ENCODE peak calls at places on chromosome X, in ten cellular contexts. One of them, this sample, is unnamed.

GRCh38 chrX:34849371-34849770 is 93.2 kb upstream of the FAM47B start:
- DNase-seq in HCT116: no peak
- DNase-seq in heart left ventricle: no peak
- DNase-seq in gastrocnemius medialis: no peak
- DNase-seq in naive thymus-derived CD4-positive, alpha-beta T cell: no peak
- DNase-seq in SK-N-SH: no peak
- DNase-seq in CD4-positive, alpha-beta T cell: no peak
- DNase-seq in CD8-positive, alpha-beta memory T cell: no peak
- DNase-seq in A549: no peak
- DNase-seq in H9: no peak
- DNase-seq in this sample: no peak

GRCh38 chrX:78375894-78376293 is 48.5 kb upstream of the CYSLTR1 start:
- DNase-seq in naive thymus-derived CD4-positive, alpha-beta T cell: no peak
- DNase-seq in H9: no peak
- DNase-seq in heart left ventricle: no peak
- DNase-seq in CD4-positive, alpha-beta T cell: no peak
- DNase-seq in HCT116: no peak
- DNase-seq in gastrocnemius medialis: no peak
- DNase-seq in CD8-positive, alpha-beta memory T cell: peak; percentile 2
- DNase-seq in A549: no peak
- DNase-seq in SK-N-SH: no peak
- DNase-seq in this sample: no peak

GRCh38 chrX:29555465-29556091 is 659.8 kb upstream of the MAGEB2 start:
- DNase-seq in CD8-positive, alpha-beta memory T cell: no peak
- DNase-seq in A549: no peak
- DNase-seq in H9: no peak
- DNase-seq in HCT116: no peak
- DNase-seq in heart left ventricle: no peak
- DNase-seq in gastrocnemius medialis: no peak
- DNase-seq in naive thymus-derived CD4-positive, alpha-beta T cell: no peak
- DNase-seq in CD4-positive, alpha-beta T cell: no peak
- DNase-seq in SK-N-SH: no peak
- DNase-seq in this sample: no peak

GRCh38 chrX:110407910-110408545 is 49.4 kb downstream of the RTL9 start:
- DNase-seq in heart left ventricle: no peak
- DNase-seq in CD8-positive, alpha-beta memory T cell: peak; percentile 38
- DNase-seq in SK-N-SH: peak; percentile 50
- DNase-seq in A549: peak; percentile 54
- DNase-seq in H9: peak; percentile 46
- DNase-seq in naive thymus-derived CD4-positive, alpha-beta T cell: peak; percentile 22
- DNase-seq in HCT116: peak; percentile 39
- DNase-seq in CD4-positive, alpha-beta T cell: no peak
- DNase-seq in gastrocnemius medialis: no peak
- DNase-seq in this sample: peak; percentile 36

GRCh38 chrX:19350831-19351447 is 7.2 kb downstream of the PDHA1 start:
- DNase-seq in CD4-positive, alpha-beta T cell: no peak
- DNase-seq in SK-N-SH: no peak
- DNase-seq in gastrocnemius medialis: no peak
- DNase-seq in A549: no peak
- DNase-seq in HCT116: no peak
- DNase-seq in H9: no peak
- DNase-seq in heart left ventricle: no peak
- DNase-seq in naive thymus-derived CD4-positive, alpha-beta T cell: no peak
- DNase-seq in CD8-positive, alpha-beta memory T cell: no peak
- DNase-seq in this sample: no peak

GRCh38 chrX:55907968-55908607 is 190.5 kb downstream of the RRAGB start:
- DNase-seq in HCT116: peak; percentile 38
- DNase-seq in naive thymus-derived CD4-positive, alpha-beta T cell: peak; percentile 14
- DNase-seq in CD4-positive, alpha-beta T cell: peak; percentile 38
- DNase-seq in A549: no peak
- DNase-seq in CD8-positive, alpha-beta memory T cell: peak; percentile 20
- DNase-seq in heart left ventricle: peak; percentile 49
- DNase-seq in H9: peak; percentile 83
- DNase-seq in SK-N-SH: no peak
- DNase-seq in gastrocnemius medialis: no peak
- DNase-seq in this sample: peak; percentile 5

GRCh38 chrX:107894038-107894437 is 68.4 kb downstream of the MID2 start:
- DNase-seq in heart left ventricle: no peak
- DNase-seq in CD4-positive, alpha-beta T cell: no peak
- DNase-seq in CD8-positive, alpha-beta memory T cell: peak; percentile 51
- DNase-seq in A549: peak; percentile 35
- DNase-seq in HCT116: peak; percentile 51
- DNase-seq in SK-N-SH: peak; percentile 41
- DNase-seq in gastrocnemius medialis: no peak
- DNase-seq in naive thymus-derived CD4-positive, alpha-beta T cell: peak; percentile 48
- DNase-seq in H9: no peak
- DNase-seq in this sample: no peak

GRCh38 chrX:102129473-102129872 is 4.0 kb downstream of the TCEAL2 start:
- DNase-seq in A549: peak; percentile 4
- DNase-seq in HCT116: no peak
- DNase-seq in CD8-positive, alpha-beta memory T cell: no peak
- DNase-seq in heart left ventricle: no peak
- DNase-seq in H9: no peak
- DNase-seq in CD4-positive, alpha-beta T cell: no peak
- DNase-seq in SK-N-SH: peak; percentile 41
- DNase-seq in gastrocnemius medialis: no peak
- DNase-seq in naive thymus-derived CD4-positive, alpha-beta T cell: no peak
- DNase-seq in this sample: no peak

GRCh38 chrX:41084044-41084359 is 1.2 kb upstream of the USP9X start:
- DNase-seq in HCT116: no peak
- DNase-seq in heart left ventricle: no peak
- DNase-seq in H9: no peak
- DNase-seq in naive thymus-derived CD4-positive, alpha-beta T cell: no peak
- DNase-seq in A549: no peak
- DNase-seq in CD4-positive, alpha-beta T cell: no peak
- DNase-seq in SK-N-SH: no peak
- DNase-seq in CD8-positive, alpha-beta memory T cell: no peak
- DNase-seq in gastrocnemius medialis: no peak
- DNase-seq in this sample: no peak

GRCh38 chrX:39301041-39301440 is 499.8 kb downstream of the MID1IP1 start:
- DNase-seq in SK-N-SH: no peak
- DNase-seq in HCT116: no peak
- DNase-seq in gastrocnemius medialis: no peak
- DNase-seq in naive thymus-derived CD4-positive, alpha-beta T cell: no peak
- DNase-seq in H9: no peak
- DNase-seq in CD4-positive, alpha-beta T cell: no peak
- DNase-seq in A549: no peak
- DNase-seq in heart left ventricle: no peak
- DNase-seq in CD8-positive, alpha-beta memory T cell: no peak
- DNase-seq in this sample: no peak

GRCh38 chrX:123217077-123217476 is 33.0 kb downstream of the GRIA3 start:
- DNase-seq in naive thymus-derived CD4-positive, alpha-beta T cell: no peak
- DNase-seq in CD8-positive, alpha-beta memory T cell: no peak
- DNase-seq in A549: no peak
- DNase-seq in heart left ventricle: peak; percentile 23
- DNase-seq in gastrocnemius medialis: peak; percentile 55
- DNase-seq in H9: no peak
- DNase-seq in HCT116: no peak
- DNase-seq in CD4-positive, alpha-beta T cell: no peak
- DNase-seq in SK-N-SH: no peak
- DNase-seq in this sample: no peak

GRCh38 chrX:40284852-40285251 is 187.1 kb upstream of the BCOR start:
- DNase-seq in A549: no peak
- DNase-seq in CD8-positive, alpha-beta memory T cell: no peak
- DNase-seq in heart left ventricle: no peak
- DNase-seq in SK-N-SH: no peak
- DNase-seq in naive thymus-derived CD4-positive, alpha-beta T cell: no peak
- DNase-seq in gastrocnemius medialis: no peak
- DNase-seq in CD4-positive, alpha-beta T cell: no peak
- DNase-seq in H9: no peak
- DNase-seq in HCT116: no peak
- DNase-seq in this sample: no peak

GRCh38 chrX:111098874-111099273 is 2.9 kb downstream of the PAK3 start:
- DNase-seq in SK-N-SH: peak; percentile 68
- DNase-seq in H9: peak; percentile 87
- DNase-seq in HCT116: peak; percentile 29
- DNase-seq in A549: peak; percentile 31
- DNase-seq in heart left ventricle: no peak
- DNase-seq in CD8-positive, alpha-beta memory T cell: peak; percentile 60
- DNase-seq in CD4-positive, alpha-beta T cell: peak; percentile 49
- DNase-seq in naive thymus-derived CD4-positive, alpha-beta T cell: peak; percentile 28
- DNase-seq in gastrocnemius medialis: no peak
- DNase-seq in this sample: peak; percentile 44

GRCh38 chrX:136204571-136204970 is 46.6 kb downstream of the MAP7D3 start:
- DNase-seq in CD4-positive, alpha-beta T cell: no peak
- DNase-seq in SK-N-SH: no peak
- DNase-seq in CD8-positive, alpha-beta memory T cell: peak; percentile 37
- DNase-seq in A549: peak; percentile 15
- DNase-seq in gastrocnemius medialis: peak; percentile 68
- DNase-seq in HCT116: no peak
- DNase-seq in naive thymus-derived CD4-positive, alpha-beta T cell: no peak
- DNase-seq in heart left ventricle: peak; percentile 50
- DNase-seq in H9: peak; percentile 38
- DNase-seq in this sample: peak; percentile 10

GRCh38 chrX:102867254-102867653 is 69.8 kb upstream of the RAB40AL start:
- DNase-seq in A549: no peak
- DNase-seq in H9: no peak
- DNase-seq in CD4-positive, alpha-beta T cell: no peak
- DNase-seq in SK-N-SH: no peak
- DNase-seq in heart left ventricle: no peak
- DNase-seq in gastrocnemius medialis: no peak
- DNase-seq in CD8-positive, alpha-beta memory T cell: no peak
- DNase-seq in naive thymus-derived CD4-positive, alpha-beta T cell: no peak
- DNase-seq in HCT116: no peak
- DNase-seq in this sample: no peak

GRCh38 chrX:68894513-68895338 is 65.9 kb downstream of the EFNB1 start:
- DNase-seq in HCT116: no peak
- DNase-seq in A549: no peak
- DNase-seq in gastrocnemius medialis: peak; percentile 69
- DNase-seq in heart left ventricle: peak; percentile 84
- DNase-seq in H9: peak; percentile 46
- DNase-seq in naive thymus-derived CD4-positive, alpha-beta T cell: no peak
- DNase-seq in CD8-positive, alpha-beta memory T cell: no peak
- DNase-seq in SK-N-SH: peak; percentile 73
- DNase-seq in CD4-positive, alpha-beta T cell: peak; percentile 7
- DNase-seq in this sample: no peak

GRCh38 chrX:37594755-37595382 is 23.4 kb downstream of the LANCL3 start:
- DNase-seq in SK-N-SH: no peak
- DNase-seq in naive thymus-derived CD4-positive, alpha-beta T cell: no peak
- DNase-seq in heart left ventricle: no peak
- DNase-seq in CD4-positive, alpha-beta T cell: no peak
- DNase-seq in CD8-positive, alpha-beta memory T cell: no peak
- DNase-seq in A549: no peak
- DNase-seq in HCT116: no peak
- DNase-seq in gastrocnemius medialis: no peak
- DNase-seq in H9: no peak
- DNase-seq in this sample: no peak

GRCh38 chrX:37603938-37604409 is 32.5 kb downstream of the LANCL3 start:
- DNase-seq in A549: no peak
- DNase-seq in heart left ventricle: peak; percentile 35
- DNase-seq in CD4-positive, alpha-beta T cell: no peak
- DNase-seq in CD8-positive, alpha-beta memory T cell: no peak
- DNase-seq in naive thymus-derived CD4-positive, alpha-beta T cell: no peak
- DNase-seq in HCT116: no peak
- DNase-seq in SK-N-SH: no peak
- DNase-seq in gastrocnemius medialis: no peak
- DNase-seq in H9: no peak
- DNase-seq in this sample: no peak

DNA sequence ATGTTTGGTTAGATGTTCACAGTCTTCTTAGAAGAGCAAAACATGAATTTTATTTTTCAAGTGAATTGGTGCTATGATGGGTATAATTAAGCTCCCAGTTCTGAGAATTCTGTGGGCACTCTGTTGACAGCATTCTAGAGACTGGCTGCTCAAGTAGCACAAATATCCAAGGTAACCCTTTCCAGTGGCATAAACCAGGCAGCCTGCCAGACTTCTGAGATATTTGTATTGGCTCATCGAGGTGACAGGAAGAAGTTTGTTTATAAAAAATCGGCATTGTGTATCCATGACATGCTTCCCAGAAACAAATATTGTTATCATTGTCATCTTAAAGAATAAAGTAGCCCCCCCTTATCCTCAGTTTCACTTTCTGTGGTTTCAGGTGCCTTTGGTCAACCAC is 28.3 kb downstream of the LANCL3 start:
- DNase-seq in heart left ventricle: no peak
- DNase-seq in SK-N-SH: no peak
- DNase-seq in naive thymus-derived CD4-positive, alpha-beta T cell: no peak
- DNase-seq in gastrocnemius medialis: no peak
- DNase-seq in A549: no peak
- DNase-seq in HCT116: no peak
- DNase-seq in H9: no peak
- DNase-seq in CD8-positive, alpha-beta memory T cell: no peak
- DNase-seq in CD4-positive, alpha-beta T cell: no peak
- DNase-seq in this sample: no peak
- H3K9me3 ChIP-seq in heart left ventricle: no peaks in the 10 kb centered on the region
- H3K9me3 ChIP-seq in SK-N-SH: no peaks in the 10 kb centered on the region
- H3K9me3 ChIP-seq in naive thymus-derived CD4-positive, alpha-beta T cell: no peaks in the 10 kb centered on the region
- H3K9me3 ChIP-seq in gastrocnemius medialis: no peaks in the 10 kb centered on the region
- H3K9me3 ChIP-seq in A549: no peaks in the 10 kb centered on the region
- H3K9me3 ChIP-seq in HCT116: no peaks in the 10 kb centered on the region
- H3K9me3 ChIP-seq in H9: no peaks in the 10 kb centered on the region
- H3K9me3 ChIP-seq in CD8-positive, alpha-beta memory T cell: no peaks in the 10 kb centered on the region
- H3K9me3 ChIP-seq in CD4-positive, alpha-beta T cell: no peaks in the 10 kb centered on the region
- H3K9me3 ChIP-seq in this sample: no peaks in the 10 kb centered on the region

GRCh38 chrX:58044130-58044529 is 133.9 kb upstream of the ZXDA start:
- DNase-seq in HCT116: no peak
- DNase-seq in H9: no peak
- DNase-seq in naive thymus-derived CD4-positive, alpha-beta T cell: no peak
- DNase-seq in CD8-positive, alpha-beta memory T cell: no peak
- DNase-seq in SK-N-SH: no peak
- DNase-seq in heart left ventricle: no peak
- DNase-seq in CD4-positive, alpha-beta T cell: no peak
- DNase-seq in A549: no peak
- DNase-seq in gastrocnemius medialis: no peak
- DNase-seq in this sample: no peak
- H3K9me3 ChIP-seq in HCT116: no peaks in the 10 kb centered on the region
- H3K9me3 ChIP-seq in H9: peaks cover 82% of the 10 kb centered on the region
- H3K9me3 ChIP-seq in naive thymus-derived CD4-positive, alpha-beta T cell: peaks cover 8% of the 10 kb centered on the region
- H3K9me3 ChIP-seq in CD8-positive, alpha-beta memory T cell: no peaks in the 10 kb centered on the region
- H3K9me3 ChIP-seq in SK-N-SH: no peaks in the 10 kb centered on the region
- H3K9me3 ChIP-seq in heart left ventricle: no peaks in the 10 kb centered on the region
- H3K9me3 ChIP-seq in CD4-positive, alpha-beta T cell: peaks cover 7% of the 10 kb centered on the region
- H3K9me3 ChIP-seq in A549: no peaks in the 10 kb centered on the region
- H3K9me3 ChIP-seq in gastrocnemius medialis: no peaks in the 10 kb centered on the region
- H3K9me3 ChIP-seq in this sample: peaks cover 3% of the 10 kb centered on the region

GRCh38 chrX:153728951-153729631 is 4.4 kb downstream of the ABCD1 start:
- DNase-seq in CD8-positive, alpha-beta memory T cell: no peak
- DNase-seq in SK-N-SH: no peak
- DNase-seq in heart left ventricle: no peak
- DNase-seq in naive thymus-derived CD4-positive, alpha-beta T cell: no peak
- DNase-seq in H9: no peak
- DNase-seq in gastrocnemius medialis: no peak
- DNase-seq in A549: no peak
- DNase-seq in CD4-positive, alpha-beta T cell: no peak
- DNase-seq in HCT116: no peak
- DNase-seq in this sample: no peak
- H3K9me3 ChIP-seq in CD8-positive, alpha-beta memory T cell: no peaks in the 10 kb centered on the region
- H3K9me3 ChIP-seq in SK-N-SH: no peaks in the 10 kb centered on the region
- H3K9me3 ChIP-seq in heart left ventricle: no peaks in the 10 kb centered on the region
- H3K9me3 ChIP-seq in naive thymus-derived CD4-positive, alpha-beta T cell: no peaks in the 10 kb centered on the region
- H3K9me3 ChIP-seq in H9: peaks cover 36% of the 10 kb centered on the region
- H3K9me3 ChIP-seq in gastrocnemius medialis: no peaks in the 10 kb centered on the region
- H3K9me3 ChIP-seq in A549: no peaks in the 10 kb centered on the region
- H3K9me3 ChIP-seq in CD4-positive, alpha-beta T cell: no peaks in the 10 kb centered on the region
- H3K9me3 ChIP-seq in HCT116: no peaks in the 10 kb centered on the region
- H3K9me3 ChIP-seq in this sample: no peaks in the 10 kb centered on the region

DNA sequence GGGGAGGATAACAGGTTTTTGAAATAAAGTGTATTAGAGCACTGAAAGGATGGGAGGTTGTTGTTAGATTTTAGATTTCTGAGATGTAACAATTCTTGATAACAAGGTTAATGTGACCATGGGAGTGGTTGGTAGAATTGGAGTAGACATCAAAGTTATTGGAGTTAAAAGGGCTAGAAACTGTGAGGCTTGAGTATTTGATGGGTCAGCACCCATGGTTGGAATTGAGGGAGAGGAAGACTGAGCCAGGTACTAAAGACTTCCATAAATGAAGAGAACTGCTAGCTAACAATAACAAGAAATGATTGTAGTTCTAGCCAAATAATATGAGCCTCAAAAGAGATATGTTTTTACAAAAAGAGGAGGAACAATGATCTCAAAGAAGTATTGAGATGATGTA is 98.8 kb downstream of the HEPH start:
- DNase-seq in heart left ventricle: no peak
- DNase-seq in CD8-positive, alpha-beta memory T cell: no peak
- DNase-seq in CD4-positive, alpha-beta T cell: no peak
- DNase-seq in SK-N-SH: no peak
- DNase-seq in gastrocnemius medialis: no peak
- DNase-seq in naive thymus-derived CD4-positive, alpha-beta T cell: no peak
- DNase-seq in HCT116: no peak
- DNase-seq in A549: no peak
- DNase-seq in H9: no peak
- DNase-seq in this sample: no peak
- H3K9me3 ChIP-seq in heart left ventricle: no peaks in the 10 kb centered on the region
- H3K9me3 ChIP-seq in CD8-positive, alpha-beta memory T cell: no peaks in the 10 kb centered on the region
- H3K9me3 ChIP-seq in CD4-positive, alpha-beta T cell: no peaks in the 10 kb centered on the region
- H3K9me3 ChIP-seq in SK-N-SH: no peaks in the 10 kb centered on the region
- H3K9me3 ChIP-seq in gastrocnemius medialis: no peaks in the 10 kb centered on the region
- H3K9me3 ChIP-seq in naive thymus-derived CD4-positive, alpha-beta T cell: no peaks in the 10 kb centered on the region
- H3K9me3 ChIP-seq in HCT116: no peaks in the 10 kb centered on the region
- H3K9me3 ChIP-seq in A549: no peaks in the 10 kb centered on the region
- H3K9me3 ChIP-seq in H9: peaks cover 41% of the 10 kb centered on the region
- H3K9me3 ChIP-seq in this sample: no peaks in the 10 kb centered on the region

This sample was measured in T-helper 17 cell.